ENCODE peak calls at places on chromosome 5, in ten cellular contexts. One of them, this sample, is unnamed.

GRCh38 chr5:43338856-43339255 is 25.6 kb upstream of the HMGCS1 start:
- DNase-seq in AG08395: no peak
- DNase-seq in NCI-H345: no peak
- DNase-seq in GM04504: no peak
- DNase-seq in effector memory CD8-positive, alpha-beta T cell: no peak
- DNase-seq in naive B cell: no peak
- DNase-seq in Calu3: no peak
- DNase-seq in activated naive CD8-positive, alpha-beta T cell treated with anti-CD3 and anti-CD28 coated beads, Interleukin-2, amount 50 U/mL, for 16 hours: no peak
- DNase-seq in NK-92 treated with Interleukin-12 subunit alpha and Interleukin-12 subunit beta, amount 100 ng/mL, for 24 hours: no peak
- DNase-seq in HT1080: no peak
- DNase-seq in this sample: no peak

GRCh38 chr5:134576386-134577021 is 51.0 kb downstream of the JADE2 start:
- DNase-seq in HT1080: no peak
- DNase-seq in naive B cell: no peak
- DNase-seq in NCI-H345: no peak
- DNase-seq in NK-92 treated with Interleukin-12 subunit alpha and Interleukin-12 subunit beta, amount 100 ng/mL, for 24 hours: no peak
- DNase-seq in activated naive CD8-positive, alpha-beta T cell treated with anti-CD3 and anti-CD28 coated beads, Interleukin-2, amount 50 U/mL, for 16 hours: no peak
- DNase-seq in AG08395: no peak
- DNase-seq in effector memory CD8-positive, alpha-beta T cell: no peak
- DNase-seq in Calu3: no peak
- DNase-seq in GM04504: no peak
- DNase-seq in this sample: no peak

GRCh38 chr5:133839721-133840120 is 128.7 kb downstream of the C5orf15 start:
- DNase-seq in AG08395: no peak
- DNase-seq in naive B cell: no peak
- DNase-seq in effector memory CD8-positive, alpha-beta T cell: no peak
- DNase-seq in Calu3: no peak
- DNase-seq in GM04504: no peak
- DNase-seq in NK-92 treated with Interleukin-12 subunit alpha and Interleukin-12 subunit beta, amount 100 ng/mL, for 24 hours: no peak
- DNase-seq in HT1080: no peak
- DNase-seq in NCI-H345: peak
- DNase-seq in activated naive CD8-positive, alpha-beta T cell treated with anti-CD3 and anti-CD28 coated beads, Interleukin-2, amount 50 U/mL, for 16 hours: no peak
- DNase-seq in this sample: no peak

GRCh38 chr5:95850391-95850894 is 27.9 kb upstream of the GLRX start:
- DNase-seq in activated naive CD8-positive, alpha-beta T cell treated with anti-CD3 and anti-CD28 coated beads, Interleukin-2, amount 50 U/mL, for 16 hours: no peak
- DNase-seq in GM04504: no peak
- DNase-seq in AG08395: no peak
- DNase-seq in NK-92 treated with Interleukin-12 subunit alpha and Interleukin-12 subunit beta, amount 100 ng/mL, for 24 hours: no peak
- DNase-seq in NCI-H345: no peak
- DNase-seq in HT1080: no peak
- DNase-seq in Calu3: no peak
- DNase-seq in effector memory CD8-positive, alpha-beta T cell: no peak
- DNase-seq in naive B cell: no peak
- DNase-seq in this sample: no peak

GRCh38 chr5:170143710-170144109 is 38.0 kb downstream of the FOXI1 start:
- DNase-seq in AG08395: no peak
- DNase-seq in effector memory CD8-positive, alpha-beta T cell: no peak
- DNase-seq in activated naive CD8-positive, alpha-beta T cell treated with anti-CD3 and anti-CD28 coated beads, Interleukin-2, amount 50 U/mL, for 16 hours: no peak
- DNase-seq in NCI-H345: no peak
- DNase-seq in Calu3: no peak
- DNase-seq in naive B cell: no peak
- DNase-seq in HT1080: no peak
- DNase-seq in NK-92 treated with Interleukin-12 subunit alpha and Interleukin-12 subunit beta, amount 100 ng/mL, for 24 hours: no peak
- DNase-seq in GM04504: no peak
- DNase-seq in this sample: no peak

GRCh38 chr5:168528521-168529360 is at the start of gene FBLL1:
- DNase-seq in naive B cell: no peak
- DNase-seq in GM04504: peak
- DNase-seq in NK-92 treated with Interleukin-12 subunit alpha and Interleukin-12 subunit beta, amount 100 ng/mL, for 24 hours: no peak
- DNase-seq in HT1080: no peak
- DNase-seq in Calu3: peak
- DNase-seq in AG08395: peak
- DNase-seq in NCI-H345: peak
- DNase-seq in effector memory CD8-positive, alpha-beta T cell: no peak
- DNase-seq in activated naive CD8-positive, alpha-beta T cell treated with anti-CD3 and anti-CD28 coated beads, Interleukin-2, amount 50 U/mL, for 16 hours: no peak
- DNase-seq in this sample: no peak

GRCh38 chr5:135977375-135977928 is 22.7 kb upstream of the LECT2 start:
- DNase-seq in GM04504: no peak
- DNase-seq in AG08395: no peak
- DNase-seq in naive B cell: no peak
- DNase-seq in NK-92 treated with Interleukin-12 subunit alpha and Interleukin-12 subunit beta, amount 100 ng/mL, for 24 hours: no peak
- DNase-seq in effector memory CD8-positive, alpha-beta T cell: peak
- DNase-seq in Calu3: peak
- DNase-seq in NCI-H345: no peak
- DNase-seq in activated naive CD8-positive, alpha-beta T cell treated with anti-CD3 and anti-CD28 coated beads, Interleukin-2, amount 50 U/mL, for 16 hours: no peak
- DNase-seq in HT1080: no peak
- DNase-seq in this sample: peak

GRCh38 chr5:169590602-169591001 is 7.0 kb downstream of the SPDL1 start:
- DNase-seq in naive B cell: no peak
- DNase-seq in NK-92 treated with Interleukin-12 subunit alpha and Interleukin-12 subunit beta, amount 100 ng/mL, for 24 hours: no peak
- DNase-seq in AG08395: no peak
- DNase-seq in GM04504: no peak
- DNase-seq in Calu3: no peak
- DNase-seq in HT1080: no peak
- DNase-seq in effector memory CD8-positive, alpha-beta T cell: no peak
- DNase-seq in activated naive CD8-positive, alpha-beta T cell treated with anti-CD3 and anti-CD28 coated beads, Interleukin-2, amount 50 U/mL, for 16 hours: no peak
- DNase-seq in NCI-H345: no peak
- DNase-seq in this sample: no peak

GRCh38 chr5:54460181-54460919 is 4.9 kb downstream of the HSPB3 start:
- DNase-seq in effector memory CD8-positive, alpha-beta T cell: no peak
- DNase-seq in NK-92 treated with Interleukin-12 subunit alpha and Interleukin-12 subunit beta, amount 100 ng/mL, for 24 hours: no peak
- DNase-seq in HT1080: peak
- DNase-seq in NCI-H345: no peak
- DNase-seq in activated naive CD8-positive, alpha-beta T cell treated with anti-CD3 and anti-CD28 coated beads, Interleukin-2, amount 50 U/mL, for 16 hours: no peak
- DNase-seq in Calu3: no peak
- DNase-seq in GM04504: peak
- DNase-seq in naive B cell: no peak
- DNase-seq in AG08395: peak
- DNase-seq in this sample: no peak

GRCh38 chr5:73815631-73816030 is 189.6 kb downstream of the ARHGEF28 start:
- DNase-seq in NK-92 treated with Interleukin-12 subunit alpha and Interleukin-12 subunit beta, amount 100 ng/mL, for 24 hours: no peak
- DNase-seq in NCI-H345: no peak
- DNase-seq in HT1080: no peak
- DNase-seq in Calu3: no peak
- DNase-seq in GM04504: no peak
- DNase-seq in naive B cell: no peak
- DNase-seq in effector memory CD8-positive, alpha-beta T cell: no peak
- DNase-seq in AG08395: no peak
- DNase-seq in activated naive CD8-positive, alpha-beta T cell treated with anti-CD3 and anti-CD28 coated beads, Interleukin-2, amount 50 U/mL, for 16 hours: no peak
- DNase-seq in this sample: no peak

GRCh38 chr5:138606378-138606777 is 31.2 kb upstream of the HSPA9 start:
- DNase-seq in GM04504: no peak
- DNase-seq in naive B cell: no peak
- DNase-seq in HT1080: no peak
- DNase-seq in effector memory CD8-positive, alpha-beta T cell: no peak
- DNase-seq in AG08395: no peak
- DNase-seq in Calu3: no peak
- DNase-seq in activated naive CD8-positive, alpha-beta T cell treated with anti-CD3 and anti-CD28 coated beads, Interleukin-2, amount 50 U/mL, for 16 hours: no peak
- DNase-seq in NK-92 treated with Interleukin-12 subunit alpha and Interleukin-12 subunit beta, amount 100 ng/mL, for 24 hours: no peak
- DNase-seq in NCI-H345: no peak
- DNase-seq in this sample: no peak

GRCh38 chr5:135053278-135053677 is 19.2 kb upstream of the PITX1 start:
- DNase-seq in HT1080: no peak
- DNase-seq in effector memory CD8-positive, alpha-beta T cell: no peak
- DNase-seq in naive B cell: peak
- DNase-seq in NK-92 treated with Interleukin-12 subunit alpha and Interleukin-12 subunit beta, amount 100 ng/mL, for 24 hours: peak
- DNase-seq in NCI-H345: no peak
- DNase-seq in Calu3: no peak
- DNase-seq in GM04504: no peak
- DNase-seq in activated naive CD8-positive, alpha-beta T cell treated with anti-CD3 and anti-CD28 coated beads, Interleukin-2, amount 50 U/mL, for 16 hours: no peak
- DNase-seq in AG08395: no peak
- DNase-seq in this sample: peak

GRCh38 chr5:160252916-160253315 is 23.6 kb downstream of the FABP6 start:
- DNase-seq in effector memory CD8-positive, alpha-beta T cell: no peak
- DNase-seq in Calu3: no peak
- DNase-seq in AG08395: no peak
- DNase-seq in NCI-H345: no peak
- DNase-seq in naive B cell: no peak
- DNase-seq in activated naive CD8-positive, alpha-beta T cell treated with anti-CD3 and anti-CD28 coated beads, Interleukin-2, amount 50 U/mL, for 16 hours: no peak
- DNase-seq in HT1080: no peak
- DNase-seq in NK-92 treated with Interleukin-12 subunit alpha and Interleukin-12 subunit beta, amount 100 ng/mL, for 24 hours: no peak
- DNase-seq in GM04504: no peak
- DNase-seq in this sample: no peak

GRCh38 chr5:132840896-132841818 is 10.7 kb upstream of the SHROOM1 start:
- DNase-seq in AG08395: no peak
- DNase-seq in activated naive CD8-positive, alpha-beta T cell treated with anti-CD3 and anti-CD28 coated beads, Interleukin-2, amount 50 U/mL, for 16 hours: no peak
- DNase-seq in NCI-H345: no peak
- DNase-seq in HT1080: peak
- DNase-seq in effector memory CD8-positive, alpha-beta T cell: no peak
- DNase-seq in naive B cell: no peak
- DNase-seq in GM04504: no peak
- DNase-seq in NK-92 treated with Interleukin-12 subunit alpha and Interleukin-12 subunit beta, amount 100 ng/mL, for 24 hours: no peak
- DNase-seq in Calu3: no peak
- DNase-seq in this sample: no peak

GRCh38 chr5:44774279-44774880 is 34.4 kb upstream of the MRPS30 start:
- DNase-seq in AG08395: peak
- DNase-seq in effector memory CD8-positive, alpha-beta T cell: no peak
- DNase-seq in NK-92 treated with Interleukin-12 subunit alpha and Interleukin-12 subunit beta, amount 100 ng/mL, for 24 hours: no peak
- DNase-seq in HT1080: peak
- DNase-seq in GM04504: peak
- DNase-seq in activated naive CD8-positive, alpha-beta T cell treated with anti-CD3 and anti-CD28 coated beads, Interleukin-2, amount 50 U/mL, for 16 hours: no peak
- DNase-seq in Calu3: no peak
- DNase-seq in NCI-H345: peak
- DNase-seq in naive B cell: peak
- DNase-seq in this sample: no peak

GRCh38 chr5:175796536-175797499 is 74.6 kb upstream of the CPLX2 start:
- DNase-seq in NK-92 treated with Interleukin-12 subunit alpha and Interleukin-12 subunit beta, amount 100 ng/mL, for 24 hours: no peak
- DNase-seq in Calu3: peak
- DNase-seq in activated naive CD8-positive, alpha-beta T cell treated with anti-CD3 and anti-CD28 coated beads, Interleukin-2, amount 50 U/mL, for 16 hours: peak
- DNase-seq in HT1080: peak
- DNase-seq in AG08395: peak
- DNase-seq in NCI-H345: peak
- DNase-seq in effector memory CD8-positive, alpha-beta T cell: peak
- DNase-seq in GM04504: peak
- DNase-seq in naive B cell: peak
- DNase-seq in this sample: peak

GRCh38 chr5:178581621-178582020 is 8.6 kb downstream of the COL23A1 start:
- DNase-seq in AG08395: no peak
- DNase-seq in NK-92 treated with Interleukin-12 subunit alpha and Interleukin-12 subunit beta, amount 100 ng/mL, for 24 hours: no peak
- DNase-seq in HT1080: no peak
- DNase-seq in GM04504: no peak
- DNase-seq in Calu3: no peak
- DNase-seq in effector memory CD8-positive, alpha-beta T cell: no peak
- DNase-seq in naive B cell: no peak
- DNase-seq in activated naive CD8-positive, alpha-beta T cell treated with anti-CD3 and anti-CD28 coated beads, Interleukin-2, amount 50 U/mL, for 16 hours: no peak
- DNase-seq in NCI-H345: no peak
- DNase-seq in this sample: no peak

GRCh38 chr5:72649449-72649848 is 142.2 kb upstream of the ZNF366 start:
- DNase-seq in activated naive CD8-positive, alpha-beta T cell treated with anti-CD3 and anti-CD28 coated beads, Interleukin-2, amount 50 U/mL, for 16 hours: no peak
- DNase-seq in naive B cell: no peak
- DNase-seq in effector memory CD8-positive, alpha-beta T cell: no peak
- DNase-seq in HT1080: peak
- DNase-seq in AG08395: peak
- DNase-seq in NK-92 treated with Interleukin-12 subunit alpha and Interleukin-12 subunit beta, amount 100 ng/mL, for 24 hours: no peak
- DNase-seq in GM04504: no peak
- DNase-seq in NCI-H345: no peak
- DNase-seq in Calu3: no peak
- DNase-seq in this sample: no peak

GRCh38 chr5:122102825-122103224 is 24.8 kb upstream of the LOX start:
- DNase-seq in naive B cell: no peak
- DNase-seq in NCI-H345: no peak
- DNase-seq in AG08395: no peak
- DNase-seq in NK-92 treated with Interleukin-12 subunit alpha and Interleukin-12 subunit beta, amount 100 ng/mL, for 24 hours: no peak
- DNase-seq in GM04504: peak
- DNase-seq in Calu3: no peak
- DNase-seq in effector memory CD8-positive, alpha-beta T cell: no peak
- DNase-seq in HT1080: peak
- DNase-seq in activated naive CD8-positive, alpha-beta T cell treated with anti-CD3 and anti-CD28 coated beads, Interleukin-2, amount 50 U/mL, for 16 hours: no peak
- DNase-seq in this sample: no peak

GRCh38 chr5:38537502-38537901 is 18.9 kb downstream of the LIFR start:
- DNase-seq in effector memory CD8-positive, alpha-beta T cell: no peak
- DNase-seq in activated naive CD8-positive, alpha-beta T cell treated with anti-CD3 and anti-CD28 coated beads, Interleukin-2, amount 50 U/mL, for 16 hours: no peak
- DNase-seq in GM04504: no peak
- DNase-seq in NCI-H345: no peak
- DNase-seq in Calu3: no peak
- DNase-seq in HT1080: no peak
- DNase-seq in AG08395: no peak
- DNase-seq in NK-92 treated with Interleukin-12 subunit alpha and Interleukin-12 subunit beta, amount 100 ng/mL, for 24 hours: no peak
- DNase-seq in naive B cell: no peak
- DNase-seq in this sample: no peak

This sample was measured in aorta.